ENCODE peak calls at places on chromosomes 4 and X, in ten cellular contexts. L is SK-N-SH, B is MM.1S, V is hepatocyte, A is PC-9, O is GM23248, W is HCT116, J is OCI-LY7, T is PC-3, D is Karpas-422. S is an unnamed sample. For H3K9me2, the result is how much of the 10 kb centered on the place peaks cover.

GRCh38 chr4:184811484-184812180 is 14.1 kb downstream of the ACSL1 start:
- DNase-seq in V (no peak), B (no peak), T (no peak), A (no peak), O (no peak), L (no peak), D (no peak), J (no peak), W (no peak), S (no peak)

GRCh38 chr4:174999407-174999806 is 81.2 kb downstream of the ADAM29 start:
- DNase-seq in T (peak), L (no peak), V (no peak), B (no peak), J (no peak), D (no peak), W (no peak), A (no peak), O (peak), S (no peak)

GRCh38 chr4:40842725-40843401 is 93.1 kb downstream of the NSUN7 start:
- DNase-seq in D (no peak), B (no peak), V (no peak), A (no peak), L (no peak), J (no peak), O (no peak), T (no peak), W (no peak), S (no peak)

GRCh38 chr4:173494013-173494970 is 35.7 kb downstream of the HAND2 start:
- DNase-seq in A (peak), T (peak), J (peak), V (peak), B (peak), O (peak), L (no peak), D (peak), W (peak), S (peak)

GRCh38 chrX:135112096-135112729 is 8.1 kb downstream of the ETDB start:
- DNase-seq in V (peak), L (peak), D (peak), T (peak), W (peak), J (peak), A (no peak), B (peak), O (peak), S (peak)

GRCh38 chr4:128060130-128060619 is 937 bp upstream of the LARP1B start:
- DNase-seq in W (no peak), A (no peak), T (no peak), J (no peak), O (peak), B (peak), L (peak), D (no peak), V (no peak), S (no peak)

GRCh38 chr4:168647976-168648375 is 151.1 kb downstream of the PALLD start:
- DNase-seq in L (no peak), T (no peak), O (no peak), V (no peak), J (no peak), A (no peak), W (no peak), B (no peak), D (no peak), S (no peak)

GRCh38 chr4:123398803-123399637 is 2.4 kb downstream of the SPRY1 start:
- DNase-seq in D (no peak), J (peak), W (peak), L (peak), O (peak), T (peak), B (peak), V (peak), A (peak), S (peak)

GRCh38 chr4:1370321-1371124 is 23.5 kb downstream of the UVSSA start:
- DNase-seq in V (no peak), B (no peak), D (no peak), W (no peak), A (no peak), O (no peak), T (no peak), J (no peak), L (no peak), S (no peak)

GRCh38 chr4:144584428-144584827 is 61.5 kb upstream of the HHIP start:
- DNase-seq in W (no peak), T (no peak), A (no peak), O (no peak), V (no peak), B (no peak), J (no peak), D (no peak), L (no peak), S (no peak)

GRCh38 chr4:151854731-151855130 is 93.9 kb upstream of the GATB start:
- DNase-seq in B (no peak), V (no peak), O (peak), W (no peak), A (no peak), L (no peak), T (no peak), D (no peak), J (no peak), S (no peak)

GRCh38 chr4:1472911-1473518 is 66.8 kb upstream of the NKX1-1 start:
- DNase-seq in L (peak), D (no peak), J (no peak), W (no peak), B (no peak), O (no peak), V (no peak), A (no peak), T (no peak), S (no peak)

GRCh38 chr4:171583790-171584189 is 229.4 kb upstream of the GALNTL6 start:
- DNase-seq in D (no peak), B (no peak), W (no peak), J (no peak), O (no peak), A (no peak), V (no peak), L (no peak), T (no peak), S (no peak)
- H3K9me2 ChIP-seq in D (under half), B (under half), W (under half), J (under half), O (under half), A (under half), V (under half), L (under half), T (under half), S (under half)

GRCh38 chr4:160009656-160010493 is 907.0 kb downstream of the RAPGEF2 start:
- DNase-seq in B (no peak), V (no peak), W (no peak), J (no peak), O (no peak), L (no peak), A (no peak), D (no peak), T (no peak), S (no peak)
- H3K9me2 ChIP-seq in B (under half), V (under half), W (under half), J (under half), O (under half), L (under half), A (under half), D (under half), T (under half), S (under half)

GRCh38 chr4:22055954-22056353 is 107.4 kb upstream of the KCNIP4 start:
- DNase-seq in A (no peak), B (no peak), O (no peak), J (no peak), W (no peak), V (no peak), D (no peak), T (no peak), L (no peak), S (no peak)
- H3K9me2 ChIP-seq in A (under half), B (under half), O (under half), J (under half), W (under half), V (under half), D (under half), T (under half), L (under half), S (under half)

DNA sequence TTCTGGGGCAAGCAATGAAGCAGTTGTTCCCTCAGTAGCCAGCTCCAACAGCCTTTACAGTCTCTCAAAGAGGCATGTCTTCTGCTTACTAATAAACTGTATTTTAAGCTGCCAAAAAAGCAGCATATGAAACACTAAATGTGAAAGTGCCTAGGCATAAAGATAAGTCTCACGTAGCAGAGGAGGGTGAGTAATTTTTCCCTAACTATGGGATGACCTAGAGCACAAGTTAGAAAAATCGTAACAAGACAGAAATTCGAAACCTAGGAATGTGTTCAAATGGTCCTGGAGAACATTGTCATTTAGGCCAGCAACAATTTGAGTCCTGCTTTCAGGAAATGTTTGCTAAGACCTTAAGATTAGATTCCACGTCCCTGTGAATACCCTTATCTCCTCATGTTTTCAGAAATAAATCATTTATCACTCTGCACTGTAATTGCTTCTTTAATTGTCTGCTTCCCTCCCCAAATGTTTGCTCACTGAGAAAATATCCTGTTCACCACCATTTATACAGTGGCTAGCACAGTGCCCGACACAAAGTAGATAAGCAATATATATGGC is 222.2 kb downstream of the KCNIP4 start:
- DNase-seq in O (peak), W (no peak), B (no peak), V (no peak), L (no peak), J (no peak), A (no peak), D (no peak), T (no peak), S (no peak)
- H3K9me2 ChIP-seq in O (under half), W (under half), B (under half), V (under half), L (under half), J (under half), A (under half), D (under half), T (under half), S (under half)

GRCh38 chr4:19999331-19999730 is 252.4 kb upstream of the SLIT2 start:
- DNase-seq in W (no peak), D (no peak), O (no peak), L (no peak), T (no peak), V (no peak), B (no peak), A (no peak), J (no peak), S (no peak)

DNA sequence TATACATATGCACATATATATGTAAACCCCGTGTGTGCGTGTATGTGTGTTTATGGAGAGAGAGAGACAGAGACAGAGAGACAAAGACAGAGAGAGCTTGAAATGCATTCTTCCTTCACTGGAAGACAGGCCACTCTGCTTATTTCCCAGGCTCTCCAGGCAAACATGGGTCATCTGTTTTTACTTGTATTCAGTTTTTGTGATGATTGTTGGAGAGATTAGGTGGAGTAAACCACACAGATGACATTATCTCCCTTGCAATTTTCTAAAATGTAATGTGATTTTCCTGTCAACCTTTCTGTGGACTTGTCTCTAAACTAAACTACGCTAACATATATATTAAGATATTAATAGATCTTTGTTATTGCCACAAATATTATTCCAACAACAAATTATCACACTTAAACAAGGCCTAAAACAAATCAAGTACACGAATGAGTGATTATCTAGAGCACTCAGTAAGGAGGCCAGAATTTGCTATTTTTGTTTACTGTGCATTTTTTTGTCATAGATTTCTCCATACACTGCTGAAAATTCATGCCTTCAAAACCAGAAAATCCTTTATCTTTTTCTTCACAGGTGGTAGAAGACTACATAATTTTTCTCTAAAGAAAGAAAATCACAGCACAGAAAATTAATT is 251.8 kb upstream of the SLIT2 start:
- DNase-seq in W (no peak), T (no peak), O (no peak), L (peak), D (no peak), J (no peak), B (no peak), V (no peak), A (no peak), S (no peak)
- H3K9me2 ChIP-seq in W (under half), T (under half), O (under half), L (under half), D (under half), J (under half), B (under half), V (under half), A (under half), S (under half)